ENCODE peak calls at places on chromosome 3, in nine cellular contexts. V, U, B, A, C, M, H, I and L are unnamed samples.
A peak's percentile ranks its signal among the peaks of the same experiment; 100 is the strongest.

GRCh38 chr3:54557538-54558419 is 370.1 kb downstream of the LRTM1 start:
- DNase-seq in V (no peak), U (no peak), B (peak; percentile 48), A (no peak), C (no peak), M (no peak), H (no peak), I (no peak), L (no peak)

GRCh38 chr3:131349946-131350347 is 31.6 kb upstream of the NUDT16 start:
- DNase-seq in V (no peak), U (peak; percentile 70), B (no peak), A (no peak), C (peak; percentile 68), M (peak; percentile 64), H (no peak), I (peak; percentile 58), L (peak; percentile 28)

GRCh38 chr3:159928692-159929091 is 59.9 kb upstream of the IL12A start:
- DNase-seq in V (no peak), U (peak; percentile 98), B (no peak), A (no peak), C (peak; percentile 86), M (peak; percentile 86), H (no peak), I (peak; percentile 93), L (peak; percentile 83)

GRCh38 chr3:36178018-36178417 is 202.3 kb upstream of the STAC start:
- DNase-seq in V (no peak), U (no peak), B (no peak), A (no peak), C (no peak), M (no peak), H (no peak), I (no peak), L (no peak)

GRCh38 chr3:195078891-195079440 is 192.0 kb downstream of the XXYLT1 start:
- DNase-seq in V (no peak), U (no peak), B (no peak), A (no peak), C (no peak), M (no peak), H (no peak), I (no peak), L (no peak)

GRCh38 chr3:100063929-100064461 is 50.3 kb downstream of the FILIP1L start:
- DNase-seq in V (no peak), U (peak; percentile 90), B (no peak), A (no peak), C (peak; percentile 65), M (peak; percentile 66), H (no peak), I (no peak), L (no peak)

GRCh38 chr3:52085883-52086282 is 29.5 kb upstream of the DUSP7 start:
- DNase-seq in V (no peak), U (no peak), B (no peak), A (no peak), C (peak; percentile 39), M (no peak), H (no peak), I (no peak), L (no peak)

GRCh38 chr3:41196499-41197410 is 2.5 kb upstream of the CTNNB1 start:
- DNase-seq in V (no peak), U (no peak), B (no peak), A (no peak), C (no peak), M (no peak), H (no peak), I (no peak), L (no peak)

GRCh38 chr3:101913173-101913572 is 63.9 kb downstream of the NFKBIZ start:
- DNase-seq in V (no peak), U (peak; percentile 70), B (no peak), A (no peak), C (no peak), M (no peak), H (no peak), I (peak; percentile 39), L (no peak)

GRCh38 chr3:14306167-14306566 is 96.2 kb upstream of the SLC6A6 start:
- DNase-seq in V (no peak), U (no peak), B (no peak), A (no peak), C (no peak), M (no peak), H (no peak), I (no peak), L (no peak)

GRCh38 chr3:14870564-14871060 is 51.9 kb downstream of the FGD5 start:
- DNase-seq in V (no peak), U (no peak), B (peak; percentile 72), A (no peak), C (no peak), M (no peak), H (no peak), I (no peak), L (no peak)

GRCh38 chr3:42906085-42906904 is at the start of gene ZNF662:
- DNase-seq in V (no peak), U (no peak), B (peak; percentile 90), A (peak; percentile 42), C (peak; percentile 92), M (peak; percentile 61), H (peak; percentile 55), I (no peak), L (no peak)

GRCh38 chr3:173396191-173397041 is 1.1 kb upstream of the NLGN1 start:
- DNase-seq in V (no peak), U (no peak), B (peak; percentile 77), A (no peak), C (peak; percentile 55), M (no peak), H (peak; percentile 6), I (no peak), L (no peak)

GRCh38 chr3:10888523-10889081 is 72.6 kb downstream of the SLC6A11 start:
- DNase-seq in V (no peak), U (no peak), B (no peak), A (no peak), C (no peak), M (no peak), H (no peak), I (no peak), L (no peak)

GRCh38 chr3:83435173-83435572 is 1523.6 kb upstream of the CADM2 start:
- DNase-seq in V (no peak), U (no peak), B (no peak), A (no peak), C (no peak), M (no peak), H (no peak), I (no peak), L (no peak)

GRCh38 chr3:25455316-25456232 is 27.5 kb downstream of the RARB start:
- DNase-seq in V (no peak), U (no peak), B (no peak), A (no peak), C (peak; percentile 74), M (peak; percentile 59), H (no peak), I (peak; percentile 86), L (no peak)

DNA sequence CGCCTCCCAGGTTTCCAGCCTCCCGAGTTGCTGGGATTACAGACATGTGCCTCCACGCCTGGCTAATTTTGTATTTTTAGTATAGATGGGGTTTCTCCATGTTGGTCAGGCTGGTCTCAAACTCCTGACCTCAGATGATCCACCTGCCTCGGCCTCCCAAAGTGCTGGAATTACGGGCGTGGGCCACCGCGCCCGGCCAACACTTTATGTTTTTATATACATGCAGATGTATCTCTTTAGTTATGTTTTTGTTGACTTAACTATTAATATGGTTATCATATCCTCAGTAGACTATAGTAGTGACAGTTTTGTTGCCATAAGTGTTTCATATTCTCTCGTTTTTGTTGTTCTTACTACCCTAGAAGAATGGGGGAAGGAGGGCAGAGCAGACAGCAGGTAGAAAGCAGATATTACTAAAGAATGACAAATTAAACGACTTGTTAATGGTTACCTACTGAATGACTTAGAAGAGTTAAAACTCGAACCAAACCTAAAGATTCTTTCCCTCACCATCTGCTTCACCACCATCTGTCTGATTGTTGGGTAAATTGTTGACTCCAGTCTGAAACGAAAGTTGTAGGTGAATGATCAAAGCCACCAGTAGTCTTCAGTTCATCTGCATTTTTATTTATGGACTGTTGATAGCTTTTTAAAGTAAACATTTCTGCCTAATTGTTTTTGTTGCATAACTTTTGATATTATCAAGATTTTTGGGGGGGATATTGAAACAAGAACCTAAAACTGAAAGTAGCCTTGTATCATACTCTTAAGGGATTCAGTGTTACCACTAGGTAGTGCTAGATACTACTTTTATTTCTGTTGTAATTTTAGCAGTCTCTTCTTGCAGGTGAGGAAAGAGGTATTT is 89.3 kb downstream of the RASA2 start:
- DNase-seq in V (peak; percentile 37), U (peak; percentile 40), B (no peak), A (no peak), C (no peak), M (peak; percentile 48), H (no peak), I (no peak), L (peak; percentile 13)
- TF ChIP-seq CTCF in V (peak; percentile 82), U (peak; percentile 55), B (no peak), A (peak; percentile 57), C (peak; percentile 53), M (peak; percentile 62), H (peak; percentile 29), I (peak; percentile 32), L (peak; percentile 30)

GRCh38 chr3:49413338-49413734 is 1.1 kb downstream of the TCTA start:
- DNase-seq in V (no peak), U (no peak), B (no peak), A (no peak), C (no peak), M (no peak), H (no peak), I (no peak), L (no peak)
- H3K4me3 ChIP-seq in V (peak overlapping the region; percentile 91), U (peak overlapping the region; percentile 67), B (no peak overlapping the region), A (no peak overlapping the region), C (peak overlapping the region; percentile 91), M (no peak overlapping the region), H (no peak overlapping the region), I (peak overlapping the region; percentile 89), L (peak overlapping the region; percentile 91)

GRCh38 chr3:126354776-126355175 is 2.4 kb downstream of the KLF15 start:
- DNase-seq in V (no peak), U (no peak), B (no peak), A (no peak), C (peak; percentile 75), M (no peak), H (peak; percentile 44), I (no peak), L (no peak)

GRCh38 chr3:126356373-126357298 is 572 bp downstream of the KLF15 start:
- DNase-seq in V (peak; percentile 40), U (no peak), B (no peak), A (peak; percentile 20), C (peak; percentile 93), M (peak; percentile 37), H (peak; percentile 45), I (no peak), L (no peak)

GRCh38 chr3:126357299-126358037 is at the start of gene KLF15:
- DNase-seq in V (peak; percentile 91), U (peak; percentile 72), B (peak; percentile 98), A (peak; percentile 89), C (peak; percentile 100), M (peak; percentile 91), H (peak; percentile 88), I (peak; percentile 41), L (peak; percentile 13)

GRCh38 chr3:126355251-126355650 is 2.0 kb downstream of the KLF15 start:
- DNase-seq in V (peak; percentile 85), U (no peak), B (no peak), A (no peak), C (peak; percentile 91), M (no peak), H (no peak), I (no peak), L (no peak)

GRCh38 chr3:126355777-126356372 is 1.3 kb downstream of the KLF15 start:
- DNase-seq in V (peak; percentile 58), U (peak; percentile 52), B (peak; percentile 99), A (peak; percentile 88), C (peak; percentile 98), M (peak; percentile 98), H (peak; percentile 99), I (peak; percentile 51), L (peak; percentile 12)
- TF ChIP-seq CTCF in V (no peak), U (no peak), B (no peak), A (no peak), C (no peak), M (no peak), H (no peak), I (no peak), L (no peak)

GRCh38 chr3:69999191-70000027 is at the start of gene SAMMSON:
- DNase-seq in V (no peak), U (peak; percentile 73), B (no peak), A (no peak), C (no peak), M (peak; percentile 54), H (no peak), I (peak; percentile 39), L (no peak)
- H3K4me3 ChIP-seq in V (no peak within 1 kb of the TSS), U (no peak within 1 kb of the TSS), B (no peak within 1 kb of the TSS), A (no peak within 1 kb of the TSS), C (peak within 1 kb of the TSS; percentile 20), M (no peak within 1 kb of the TSS), H (no peak within 1 kb of the TSS), I (peak within 1 kb of the TSS; percentile 42), L (no peak within 1 kb of the TSS)